ENCODE peak calls at places on chromosomes 7 and 10, in ten cellular contexts. P is Calu3; R is CD8-positive, alpha-beta memory T cell; Y is lower lobe of right lung; D is left cardiac atrium; U is stimulated activated CD4-positive, alpha-beta T cell treated with anti-CD3 and anti-CD28 coated beads, Interleukin-15, amount 100 ng/mL, for 1 hour; G is ascending aorta; H is G401; X is NCI-H82; Z is H54. V is an unnamed sample.

GRCh38 chr10:128908109-128908898 is 558.7 kb upstream of the MGMT start:
- DNase-seq in Z (no peak), X (no peak), P (no peak), Y (no peak), U (no peak), H (no peak), G (no peak), R (no peak), D (no peak), V (no peak)

GRCh38 chr7:41003031-41003925 is 699.6 kb downstream of the INHBA start:
- DNase-seq in D (peak; percentile 27), U (no peak), R (no peak), P (peak; percentile 55), Y (peak; percentile 55), H (peak; percentile 7), G (no peak), Z (peak; percentile 19), X (peak; percentile 67), V (peak; percentile 71)

GRCh38 chr7:108138911-108139310 is 8.8 kb upstream of the LAMB4 start:
- DNase-seq in D (no peak), H (no peak), Z (no peak), X (no peak), G (no peak), U (no peak), P (no peak), Y (no peak), R (no peak), V (no peak)

GRCh38 chr10:18196806-18197550 is 56.8 kb downstream of the CACNB2 start:
- DNase-seq in X (no peak), R (no peak), U (no peak), Y (no peak), P (no peak), G (no peak), Z (no peak), D (no peak), H (no peak), V (no peak)

GRCh38 chr7:95784796-95785195 is 12.4 kb downstream of the DYNC1I1 start:
- DNase-seq in D (no peak), R (no peak), U (no peak), P (no peak), Y (no peak), Z (no peak), G (no peak), X (no peak), H (no peak), V (no peak)

GRCh38 chr7:92697414-92697813 is 107.2 kb upstream of the FAM133B start:
- DNase-seq in X (no peak), Y (no peak), R (no peak), U (no peak), Z (no peak), H (no peak), P (no peak), G (no peak), D (no peak), V (no peak)

GRCh38 chr7:68258569-68258968 is 1261.9 kb downstream of the TYW1 start:
- DNase-seq in U (no peak), D (no peak), X (no peak), Z (no peak), G (no peak), H (no peak), Y (no peak), P (no peak), R (no peak), V (peak; percentile 36)

GRCh38 chr7:44581426-44581906 is 565 bp downstream of the TMED4 start:
- DNase-seq in Z (no peak), D (peak; percentile 39), H (no peak), R (peak; percentile 54), U (peak; percentile 15), P (no peak), Y (no peak), X (peak; percentile 44), G (no peak), V (no peak)